ENCODE peak calls at places on chromosomes 12 and 14, in seven cellular contexts. W, H, J, A, U, S and Z are unnamed samples.

GRCh38 chr14:77124345-77125274 is 17.0 kb downstream of the ZDHHC22 start:
- DNase-seq in J (no peak), A (peak), W (peak), S (peak), H (no peak), U (no peak), Z (peak)

GRCh38 chr12:88339254-88339949 is 197.3 kb downstream of the TMTC3 start:
- DNase-seq in S (peak), H (peak), J (no peak), A (no peak), U (peak), W (no peak), Z (no peak)

GRCh38 chr12:22100952-22101748 is 55.1 kb downstream of the CMAS start:
- DNase-seq in U (peak), A (peak), H (peak), J (no peak), W (no peak), S (peak), Z (peak)

GRCh38 chr12:57236224-57236924 is 6.9 kb downstream of the SHMT2 start:
- DNase-seq in U (no peak), W (no peak), A (no peak), J (no peak), H (no peak), S (no peak), Z (no peak)

GRCh38 chr12:67019070-67019469 is 250.1 kb upstream of the CAND1 start:
- DNase-seq in H (peak), W (no peak), J (no peak), U (no peak), S (no peak), A (no peak), Z (no peak)

GRCh38 chr14:71242237-71242748 is 335.0 kb downstream of the PCNX1 start:
- DNase-seq in U (no peak), H (peak), A (peak), J (no peak), W (peak), S (peak), Z (no peak)

GRCh38 chr14:73591690-73592448 is at the start of gene ACOT4:
- DNase-seq in S (peak), U (no peak), A (no peak), H (peak), W (no peak), J (peak), Z (peak)

GRCh38 chr14:87178277-87178676 is 814.7 kb downstream of the GALC start:
- DNase-seq in J (no peak), S (no peak), A (no peak), U (no peak), W (no peak), H (no peak), Z (no peak)

GRCh38 chr14:54108481-54109471 is 152.2 kb upstream of the BMP4 start:
- DNase-seq in S (peak), A (no peak), U (peak), J (no peak), W (no peak), H (peak), Z (no peak)

GRCh38 chr12:27667540-27667939 is 28.7 kb upstream of the REP15 start:
- DNase-seq in A (no peak), S (peak), U (no peak), W (no peak), H (peak), J (no peak), Z (no peak)

GRCh38 chr12:125092108-125092871 is 27.1 kb downstream of the AACS start:
- DNase-seq in S (no peak), H (no peak), J (no peak), A (no peak), U (no peak), W (no peak), Z (no peak)
- TF ChIP-seq CTCF in S (no peak), H (no peak), J (no peak), A (no peak), U (no peak), W (no peak), Z (no peak)

DNA sequence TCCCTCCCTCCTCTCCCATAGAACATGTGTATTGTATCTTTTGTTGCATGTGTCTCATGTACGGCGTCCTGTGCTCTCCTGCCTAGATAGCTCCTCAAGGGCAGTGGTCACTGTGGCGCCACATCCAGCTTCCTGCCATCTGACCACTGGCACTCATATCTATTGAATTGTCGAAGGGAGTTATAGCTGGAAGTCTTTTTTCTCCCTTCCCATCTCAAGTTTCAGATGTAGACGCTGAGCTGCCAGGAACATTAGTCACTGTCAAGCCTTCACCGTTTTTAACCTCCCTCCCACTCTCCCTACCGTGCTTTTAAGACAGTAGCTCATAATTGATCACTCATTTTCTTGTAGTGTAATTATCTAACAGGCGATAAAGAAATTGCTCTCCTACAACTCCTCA is 33.0 kb downstream of the MTHFD1 start:
- DNase-seq in U (no peak), H (peak), A (no peak), W (no peak), S (peak), J (no peak), Z (no peak)
- H3K27ac ChIP-seq in U (no peak), H (peak), A (no peak), W (no peak), S (no peak), J (peak), Z (no peak)

DNA sequence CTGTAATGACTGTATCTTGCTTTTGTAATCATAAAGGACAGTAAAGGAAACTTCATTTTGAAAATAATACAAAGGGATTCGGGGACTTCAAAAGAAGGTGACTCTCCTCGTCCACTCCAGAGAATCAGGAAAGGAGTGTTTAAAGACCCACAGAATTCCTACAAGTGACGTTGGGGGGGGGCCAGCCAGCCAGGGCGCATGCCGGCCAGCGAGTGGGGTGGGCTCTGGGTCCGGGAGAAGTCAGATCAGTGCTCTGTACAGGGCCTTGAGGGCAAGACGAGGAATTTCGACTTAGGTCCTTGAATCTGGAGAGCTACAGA is 1.0 kb upstream of the CD9 start:
- DNase-seq in J (no peak), S (no peak), A (no peak), U (no peak), W (no peak), H (no peak), Z (no peak)
- H3K4me3 ChIP-seq in J (no peak), S (no peak), A (peak), U (no peak), W (no peak), H (no peak), Z (no peak)

GRCh38 chr14:89721991-89722390 is 232.5 kb downstream of the EFCAB11 start:
- DNase-seq in W (no peak), H (no peak), S (peak), U (no peak), A (no peak), J (no peak), Z (no peak)

GRCh38 chr14:89720076-89720687 is 234.3 kb downstream of the EFCAB11 start:
- DNase-seq in J (no peak), S (no peak), H (no peak), W (no peak), A (no peak), U (no peak), Z (peak)

GRCh38 chr14:89721330-89721729 is 233.2 kb downstream of the EFCAB11 start:
- DNase-seq in S (no peak), A (no peak), J (no peak), U (no peak), H (no peak), W (no peak), Z (no peak)

GRCh38 chr14:89720741-89721315 is 233.7 kb downstream of the EFCAB11 start:
- DNase-seq in W (no peak), J (no peak), S (no peak), A (no peak), H (no peak), U (no peak), Z (peak)

DNA sequence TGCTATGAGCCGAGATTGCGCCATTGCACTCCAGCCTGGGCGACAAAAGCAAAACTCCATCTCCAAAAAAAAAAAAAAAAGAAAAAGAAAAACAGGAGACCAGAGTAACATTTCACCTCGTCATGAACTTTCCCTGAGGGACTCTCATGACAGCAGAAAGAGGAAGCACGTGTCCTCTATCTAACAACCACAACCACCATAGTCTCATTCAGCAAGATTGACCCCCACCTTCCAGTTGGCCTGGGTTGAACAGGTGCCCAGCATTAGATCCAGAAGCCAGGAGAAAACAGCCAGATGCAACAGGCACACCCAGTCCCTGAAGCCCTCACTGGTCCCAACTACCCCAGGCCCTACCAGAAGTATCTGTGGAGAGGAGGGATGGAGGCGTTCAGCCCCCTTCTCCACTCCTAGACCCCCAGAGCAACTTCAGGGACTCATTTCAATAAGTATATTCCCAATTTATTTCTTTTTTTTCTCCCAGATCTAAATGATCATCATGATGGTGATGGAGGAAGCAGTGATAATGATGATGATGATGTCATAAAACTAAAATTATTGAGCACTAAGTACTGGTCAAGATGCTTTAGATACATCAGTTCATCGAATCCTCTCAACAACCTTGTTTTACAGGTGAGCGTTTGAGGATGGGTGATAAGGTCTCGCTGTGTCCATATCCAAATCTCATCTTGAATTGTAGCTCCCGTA is 235.0 kb downstream of the EFCAB11 start:
- DNase-seq in H (no peak), S (no peak), A (no peak), U (no peak), W (no peak), J (no peak), Z (no peak)
- TF ChIP-seq CTCF in H (no peak), S (no peak), A (no peak), U (no peak), W (no peak), J (no peak), Z (no peak)

GRCh38 chr12:90280033-90280432 is 571.4 kb upstream of the ATP2B1 start:
- DNase-seq in W (no peak), U (peak), S (no peak), H (peak), A (no peak), J (no peak), Z (no peak)
- H3K27ac ChIP-seq in W (no peak), U (no peak), S (no peak), H (peak), A (no peak), J (no peak), Z (no peak)

DNA sequence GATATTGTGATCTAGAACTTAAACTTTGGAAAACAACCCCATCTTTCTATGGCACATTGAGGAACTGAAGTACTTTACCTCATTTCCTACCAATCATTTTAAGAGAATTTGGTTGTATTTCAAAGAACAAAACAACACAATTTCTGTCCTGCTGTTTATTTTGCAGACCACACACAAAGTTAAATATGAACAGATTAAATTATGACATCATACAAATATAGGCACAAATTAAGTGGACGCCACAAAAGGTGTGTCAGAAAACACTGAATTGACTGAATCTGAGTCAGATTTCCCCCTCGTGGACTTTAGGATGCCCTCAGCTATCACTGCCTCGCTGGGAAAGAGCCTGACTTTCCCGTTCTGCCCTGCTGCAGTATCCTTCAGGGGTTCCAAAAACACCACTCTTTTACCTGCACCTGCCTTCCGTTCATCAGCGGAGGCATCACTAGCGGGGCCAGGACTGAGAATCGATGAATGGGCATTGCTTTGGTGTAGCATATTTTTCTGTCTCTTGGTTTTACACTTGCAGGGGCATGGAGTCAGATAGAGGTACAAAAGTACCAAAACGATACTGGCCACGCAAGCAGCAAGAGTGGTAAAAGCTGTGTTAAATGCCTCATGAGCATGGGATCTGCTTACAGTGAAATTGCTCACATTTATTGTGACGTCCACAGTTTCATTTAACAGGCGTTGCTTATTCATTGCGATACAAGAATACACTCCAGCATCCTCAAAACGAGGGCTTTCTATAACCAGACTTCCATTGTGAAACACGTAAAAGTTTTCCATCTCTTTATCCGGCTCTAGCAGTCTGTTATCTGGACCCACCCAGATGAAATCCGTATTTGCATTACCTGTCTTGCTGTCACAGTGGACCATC is 2.0 kb upstream of the PCED1B start:
- DNase-seq in A (no peak), U (no peak), J (no peak), W (no peak), H (no peak), S (no peak), Z (no peak)
- H3K4me3 ChIP-seq in A (peak), U (peak), J (peak), W (no peak), H (peak), S (no peak), Z (peak)